ENCODE peak calls at places on chromosomes 5 and 9, in six cellular contexts. Y, N, S, H, T and Z are unnamed samples.

GRCh38 chr9:126001581-126002225 is 254.5 kb downstream of the PBX3 start:
- DNase-seq in Y (no peak), N (no peak), S (no peak), H (no peak), T (no peak), Z (no peak)

GRCh38 chr5:134577022-134577795 is 51.7 kb downstream of the JADE2 start:
- DNase-seq in Y (no peak), N (peak), S (peak), H (no peak), T (no peak), Z (no peak)

GRCh38 chr9:85156652-85157051 is 487.1 kb downstream of the NTRK2 start:
- DNase-seq in Y (no peak), N (no peak), S (no peak), H (no peak), T (no peak), Z (no peak)

GRCh38 chr9:134382733-134383132 is 56.5 kb downstream of the RXRA start:
- DNase-seq in Y (no peak), N (no peak), S (no peak), H (no peak), T (no peak), Z (no peak)

GRCh38 chr5:88049737-88050136 is 218.9 kb downstream of the TMEM161B start:
- DNase-seq in Y (no peak), N (no peak), S (no peak), H (no peak), T (no peak), Z (no peak)

GRCh38 chr5:116837876-116838568 is 263.4 kb upstream of the SEMA6A start:
- DNase-seq in Y (no peak), N (no peak), S (no peak), H (no peak), T (no peak), Z (no peak)

GRCh38 chr5:15009420-15009819 is 137.8 kb upstream of the ANKH start:
- DNase-seq in Y (no peak), N (peak), S (peak), H (peak), T (no peak), Z (peak)

GRCh38 chr5:124754206-124754927 is 7.9 kb upstream of the ZNF608 start:
- DNase-seq in Y (no peak), N (no peak), S (no peak), H (no peak), T (no peak), Z (no peak)

GRCh38 chr9:77546391-77546790 is 101.7 kb downstream of the GNA14 start:
- DNase-seq in Y (no peak), N (no peak), S (no peak), H (no peak), T (no peak), Z (no peak)

GRCh38 chr5:15594922-15595568 is 95.1 kb downstream of the FBXL7 start:
- DNase-seq in Y (no peak), N (no peak), S (no peak), H (no peak), T (no peak), Z (no peak)

GRCh38 chr5:54013556-54014157 is 296.7 kb downstream of the ARL15 start:
- DNase-seq in Y (peak), N (peak), S (peak), H (no peak), T (no peak), Z (no peak)

GRCh38 chr5:119524461-119524860 is 72.2 kb downstream of the HSD17B4 start:
- DNase-seq in Y (no peak), N (peak), S (no peak), H (peak), T (no peak), Z (no peak)

GRCh38 chr5:51468196-51468595 is 84.9 kb downstream of the ISL1 start:
- DNase-seq in Y (no peak), N (no peak), S (no peak), H (no peak), T (no peak), Z (no peak)

GRCh38 chr9:2560175-2560574 is 61.4 kb upstream of the VLDLR start:
- DNase-seq in Y (no peak), N (no peak), S (peak), H (no peak), T (no peak), Z (no peak)

GRCh38 chr5:73605223-73606087 is 20.5 kb upstream of the ARHGEF28 start:
- DNase-seq in Y (no peak), N (peak), S (peak), H (peak), T (no peak), Z (no peak)

GRCh38 chr9:35108461-35108860 is 5.5 kb upstream of the STOML2 start:
- DNase-seq in Y (no peak), N (no peak), S (no peak), H (no peak), T (no peak), Z (no peak)

GRCh38 chr5:113092683-113093082 is 116.1 kb downstream of the DCP2 start:
- DNase-seq in Y (no peak), N (no peak), S (no peak), H (no peak), T (no peak), Z (no peak)

GRCh38 chr5:178996156-178996555 is 1.0 kb upstream of the GRM6 start:
- DNase-seq in Y (no peak), N (no peak), S (no peak), H (no peak), T (no peak), Z (peak)

GRCh38 chr9:124843635-124844034 is 9.6 kb upstream of the WDR38 start:
- DNase-seq in Y (no peak), N (no peak), S (no peak), H (no peak), T (no peak), Z (no peak)

GRCh38 chr5:148623741-148624140 is 30.6 kb downstream of the HTR4 start:
- DNase-seq in Y (peak), N (no peak), S (no peak), H (no peak), T (no peak), Z (no peak)

GRCh38 chr9:91659529-91660294 is 236.1 kb upstream of the NFIL3 start:
- DNase-seq in Y (peak), N (peak), S (peak), H (no peak), T (no peak), Z (peak)

GRCh38 chr9:125003332-125003731 is 62.4 kb upstream of the GOLGA1 start:
- DNase-seq in Y (no peak), N (no peak), S (no peak), H (no peak), T (no peak), Z (no peak)

GRCh38 chr5:80189201-80189600 is 66.6 kb downstream of the SERINC5 start:
- DNase-seq in Y (no peak), N (no peak), S (no peak), H (no peak), T (no peak), Z (no peak)

GRCh38 chr5:111197523-111197922 is 26.7 kb upstream of the CAMK4 start:
- DNase-seq in Y (no peak), N (no peak), S (no peak), H (peak), T (no peak), Z (peak)

GRCh38 chr9:84261082-84261746 is 79.3 kb downstream of the SLC28A3 start:
- DNase-seq in Y (peak), N (peak), S (peak), H (peak), T (peak), Z (peak)

GRCh38 chr9:134384811-134385479 is 58.7 kb downstream of the RXRA start:
- DNase-seq in Y (no peak), N (no peak), S (no peak), H (no peak), T (no peak), Z (no peak)

GRCh38 chr9:37999501-38000189 is 69.4 kb downstream of the SHB start:
- DNase-seq in Y (no peak), N (peak), S (no peak), H (no peak), T (no peak), Z (no peak)

GRCh38 chr9:69637801-69638200 is 34.4 kb downstream of the APBA1 start:
- DNase-seq in Y (no peak), N (peak), S (no peak), H (no peak), T (no peak), Z (no peak)

GRCh38 chr9:94606641-94607339 is 13.2 kb upstream of the FBP2 start:
- DNase-seq in Y (no peak), N (no peak), S (no peak), H (peak), T (no peak), Z (no peak)

GRCh38 chr5:102628449-102629175 is 126.5 kb upstream of the PAM start:
- DNase-seq in Y (no peak), N (peak), S (no peak), H (no peak), T (no peak), Z (no peak)

GRCh38 chr5:143511736-143512135 is 108.2 kb upstream of the NR3C1 start:
- DNase-seq in Y (no peak), N (no peak), S (no peak), H (no peak), T (no peak), Z (no peak)

GRCh38 chr9:134960701-134961181 is 43.0 kb upstream of the FCN1 start:
- DNase-seq in Y (no peak), N (no peak), S (no peak), H (no peak), T (no peak), Z (no peak)

GRCh38 chr9:38326122-38326521 is 66.4 kb upstream of the ALDH1B1 start:
- DNase-seq in Y (no peak), N (no peak), S (no peak), H (no peak), T (no peak), Z (no peak)

GRCh38 chr9:105138306-105138801 is 106.1 kb upstream of the SLC44A1 start:
- DNase-seq in Y (no peak), N (no peak), S (no peak), H (peak), T (no peak), Z (no peak)

GRCh38 chr9:14062449-14063187 is 251.3 kb downstream of the NFIB start:
- DNase-seq in Y (no peak), N (peak), S (no peak), H (no peak), T (no peak), Z (no peak)

GRCh38 chr5:173716058-173716682 is 99.7 kb upstream of the BOD1 start:
- DNase-seq in Y (no peak), N (no peak), S (no peak), H (no peak), T (no peak), Z (no peak)
- TF ChIP-seq BHLHE40 in Y (no peak), N (no peak), S (no peak), H (no peak), T (no peak), Z (no peak)

DNA sequence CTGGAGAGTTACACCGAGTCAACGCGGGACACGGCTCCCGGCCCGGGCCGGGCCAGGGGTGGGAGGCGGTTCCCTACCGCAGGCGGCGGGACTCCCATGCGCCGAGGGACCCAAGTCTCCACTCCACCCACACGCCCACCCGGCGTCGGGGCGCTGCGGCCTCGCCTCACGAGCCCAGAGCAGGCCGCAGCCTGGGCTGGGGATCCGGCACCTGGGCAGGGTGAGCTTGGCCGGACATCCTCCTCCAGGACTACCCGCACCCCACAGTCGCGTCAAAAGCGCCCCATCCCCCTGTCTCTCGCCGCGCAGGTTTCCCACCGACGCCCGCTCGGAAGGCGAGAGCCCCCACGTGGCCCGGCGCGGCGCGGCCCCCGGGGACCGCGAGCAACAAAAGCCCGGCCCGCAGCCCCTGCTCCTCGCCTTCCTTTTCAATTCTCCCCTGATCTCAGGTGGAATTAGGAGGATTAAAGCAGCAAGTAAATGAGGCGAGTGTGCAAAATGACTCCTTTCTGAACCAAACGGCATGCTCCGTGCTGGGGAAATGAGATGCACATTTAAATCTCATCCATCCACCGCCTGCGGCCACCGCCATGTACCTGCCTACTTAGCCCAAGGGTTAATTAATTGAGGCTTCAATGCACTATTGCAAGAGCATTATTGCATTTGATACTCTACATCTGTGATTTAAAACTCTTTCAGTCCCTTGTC is 196.6 kb upstream of the TBCA start:
- DNase-seq in Y (no peak), N (no peak), S (no peak), H (no peak), T (no peak), Z (no peak)
- TF ChIP-seq BHLHE40 in Y (no peak), N (no peak), S (no peak), H (no peak), T (no peak), Z (no peak)

GRCh38 chr5:177980776-177981175 is 15.3 kb downstream of the PROP1 start:
- DNase-seq in Y (no peak), N (no peak), S (no peak), H (no peak), T (no peak), Z (no peak)

GRCh38 chr5:177983763-177984564 is 12.1 kb downstream of the PROP1 start:
- DNase-seq in Y (no peak), N (no peak), S (no peak), H (no peak), T (no peak), Z (no peak)

GRCh38 chr5:177981296-177982071 is 14.6 kb downstream of the PROP1 start:
- DNase-seq in Y (no peak), N (no peak), S (no peak), H (no peak), T (no peak), Z (no peak)

GRCh38 chr5:177982956-177983355 is 13.1 kb downstream of the PROP1 start:
- DNase-seq in Y (no peak), N (no peak), S (no peak), H (no peak), T (no peak), Z (no peak)

DNA sequence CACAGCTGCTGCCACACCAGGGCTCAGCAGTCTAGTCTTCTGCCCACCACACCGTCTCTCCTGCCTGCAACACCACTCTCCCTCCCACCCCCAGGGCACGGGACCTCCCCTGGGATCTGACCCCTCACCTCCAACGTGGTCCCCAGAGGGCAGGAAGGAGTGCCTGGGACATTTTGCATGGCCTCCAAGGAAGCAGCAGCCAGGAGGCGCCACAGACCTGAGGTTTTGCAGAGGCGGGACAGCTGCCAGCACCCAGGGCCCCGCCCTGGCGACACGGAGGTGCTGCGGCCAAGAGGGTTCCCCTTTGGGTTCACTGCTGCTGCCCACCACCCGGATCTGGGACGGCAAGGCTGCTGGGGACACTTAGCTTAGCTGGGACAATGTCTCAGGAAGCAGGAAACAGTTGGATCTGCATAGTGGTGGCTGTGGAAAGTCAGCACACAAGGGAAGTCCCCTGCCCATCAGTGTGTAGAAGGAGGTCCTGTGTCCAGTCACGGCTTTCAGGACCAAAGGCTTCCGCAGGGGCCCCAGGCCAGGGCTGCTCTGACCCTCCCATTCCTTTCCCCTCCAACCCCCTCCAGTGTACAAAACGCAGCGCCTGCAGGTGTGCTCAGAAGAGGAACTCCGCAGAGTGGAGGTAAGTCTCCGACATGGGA is 13.8 kb downstream of the PROP1 start:
- DNase-seq in Y (no peak), N (no peak), S (peak), H (peak), T (no peak), Z (peak)
- TF ChIP-seq BHLHE40 in Y (no peak), N (no peak), S (no peak), H (no peak), T (no peak), Z (no peak)

GRCh38 chr5:4866817-4867216 is 273.3 kb upstream of the ADAMTS16 start:
- DNase-seq in Y (no peak), N (no peak), S (no peak), H (no peak), T (no peak), Z (no peak)

GRCh38 chr5:4862500-4862899 is 277.6 kb upstream of the ADAMTS16 start:
- DNase-seq in Y (peak), N (peak), S (peak), H (peak), T (no peak), Z (peak)

GRCh38 chr5:4873656-4874055 is 266.5 kb upstream of the ADAMTS16 start:
- DNase-seq in Y (no peak), N (no peak), S (no peak), H (no peak), T (no peak), Z (no peak)

GRCh38 chr5:4866131-4866659 is 273.9 kb upstream of the ADAMTS16 start:
- DNase-seq in Y (no peak), N (no peak), S (no peak), H (no peak), T (no peak), Z (no peak)

GRCh38 chr5:4868140-4868735 is 271.9 kb upstream of the ADAMTS16 start:
- DNase-seq in Y (peak), N (no peak), S (peak), H (peak), T (no peak), Z (peak)
- TF ChIP-seq BHLHE40 in Y (no peak), N (no peak), S (no peak), H (no peak), T (no peak), Z (no peak)

GRCh38 chr9:111298111-111298510 is 31.9 kb downstream of the OR2K2 start:
- DNase-seq in Y (no peak), N (no peak), S (no peak), H (no peak), T (no peak), Z (no peak)

GRCh38 chr9:111301195-111301594 is 28.8 kb downstream of the OR2K2 start:
- DNase-seq in Y (no peak), N (peak), S (peak), H (no peak), T (no peak), Z (no peak)

GRCh38 chr9:111297061-111297824 is 32.8 kb downstream of the OR2K2 start:
- DNase-seq in Y (no peak), N (peak), S (no peak), H (no peak), T (no peak), Z (no peak)

GRCh38 chr9:111300140-111300735 is 29.8 kb downstream of the OR2K2 start:
- DNase-seq in Y (peak), N (no peak), S (peak), H (no peak), T (no peak), Z (no peak)

GRCh38 chr9:111298831-111299603 is 31.0 kb downstream of the OR2K2 start:
- DNase-seq in Y (peak), N (peak), S (peak), H (peak), T (peak), Z (peak)
- TF ChIP-seq BHLHE40 in Y (no peak), N (no peak), S (no peak), H (no peak), T (no peak), Z (no peak)

DNA sequence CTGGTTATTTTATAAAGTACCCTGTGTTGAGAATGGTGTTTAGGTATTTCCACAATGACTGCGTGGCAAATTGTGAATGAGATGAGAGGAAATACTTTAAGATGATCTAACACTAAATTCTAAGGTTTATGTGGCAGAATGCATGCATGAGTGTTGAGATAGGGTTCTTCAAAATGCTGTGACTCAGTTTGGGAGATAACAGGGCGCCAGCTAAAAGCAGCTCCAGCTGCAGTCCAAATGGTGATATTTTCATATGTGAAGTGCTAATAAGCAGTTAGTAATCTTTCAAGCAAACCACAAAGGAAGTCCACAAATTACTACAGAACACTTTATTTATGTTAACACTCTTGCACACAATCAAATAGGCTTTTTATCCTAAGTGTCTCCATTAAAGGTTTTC is 11.6 kb upstream of the LOX start:
- DNase-seq in Y (no peak), N (peak), S (no peak), H (no peak), T (no peak), Z (no peak)
- TF ChIP-seq BHLHE40 in Y (no peak), N (peak), S (no peak), H (no peak), T (no peak), Z (no peak)